ENCODE peak calls at places on chromosomes 16 and 17, in six cellular contexts. Q is mesenchymal stem cell, B is mesendoderm, T is H9, D is IMR-90, Z is trophoblast cell. F is an unnamed sample.

GRCh38 chr17:31525801-31526549 is 134.5 kb downstream of the RAB11FIP4 start:
- DNase-seq in Q (peak; percentile 21), B (peak; percentile 63), T (peak; percentile 70), D (no peak), Z (no peak), F (no peak)

GRCh38 chr17:15946611-15947120 is 1.7 kb downstream of the ADORA2B start:
- DNase-seq in Q (peak; percentile 57), B (no peak), T (no peak), D (no peak), Z (no peak), F (no peak)

GRCh38 chr16:28990375-28991040 is 5.7 kb downstream of the LAT start:
- DNase-seq in Q (no peak), B (no peak), T (no peak), D (no peak), Z (no peak), F (no peak)

GRCh38 chr16:22727285-22728166 is 86.4 kb upstream of the HS3ST2 start:
- DNase-seq in Q (no peak), B (no peak), T (no peak), D (no peak), Z (no peak), F (no peak)

GRCh38 chr17:49913226-49914095 is 55.5 kb upstream of the DLX4 start:
- DNase-seq in Q (peak; percentile 4), B (no peak), T (no peak), D (peak; percentile 55), Z (peak; percentile 84), F (no peak)

GRCh38 chr17:45221081-45221996 is at the start of gene FMNL1:
- DNase-seq in Q (no peak), B (no peak), T (no peak), D (no peak), Z (no peak), F (no peak)

GRCh38 chr17:49434821-49435581 is 20.3 kb upstream of the PHB1 start:
- DNase-seq in Q (peak; percentile 66), B (peak; percentile 83), T (peak; percentile 89), D (peak; percentile 41), Z (no peak), F (peak; percentile 69)

GRCh38 chr17:64081802-64082799 is 47.8 kb downstream of the ERN1 start:
- DNase-seq in Q (peak; percentile 92), B (peak; percentile 76), T (no peak), D (peak; percentile 82), Z (peak; percentile 37), F (no peak)

GRCh38 chr17:12089809-12090384 is 69.2 kb downstream of the MAP2K4 start:
- DNase-seq in Q (peak; percentile 66), B (no peak), T (no peak), D (peak; percentile 83), Z (no peak), F (no peak)

GRCh38 chr16:4193920-4194319 is 48.0 kb downstream of the SRL start:
- DNase-seq in Q (no peak), B (no peak), T (no peak), D (no peak), Z (no peak), F (no peak)

GRCh38 chr16:55543470-55543869 is 23.0 kb upstream of the CAPNS2 start:
- DNase-seq in Q (peak; percentile 48), B (peak; percentile 35), T (no peak), D (peak; percentile 41), Z (no peak), F (no peak)

GRCh38 chr16:67336646-67337045 is 10.0 kb downstream of the LRRC36 start:
- DNase-seq in Q (no peak), B (no peak), T (no peak), D (no peak), Z (no peak), F (no peak)

DNA sequence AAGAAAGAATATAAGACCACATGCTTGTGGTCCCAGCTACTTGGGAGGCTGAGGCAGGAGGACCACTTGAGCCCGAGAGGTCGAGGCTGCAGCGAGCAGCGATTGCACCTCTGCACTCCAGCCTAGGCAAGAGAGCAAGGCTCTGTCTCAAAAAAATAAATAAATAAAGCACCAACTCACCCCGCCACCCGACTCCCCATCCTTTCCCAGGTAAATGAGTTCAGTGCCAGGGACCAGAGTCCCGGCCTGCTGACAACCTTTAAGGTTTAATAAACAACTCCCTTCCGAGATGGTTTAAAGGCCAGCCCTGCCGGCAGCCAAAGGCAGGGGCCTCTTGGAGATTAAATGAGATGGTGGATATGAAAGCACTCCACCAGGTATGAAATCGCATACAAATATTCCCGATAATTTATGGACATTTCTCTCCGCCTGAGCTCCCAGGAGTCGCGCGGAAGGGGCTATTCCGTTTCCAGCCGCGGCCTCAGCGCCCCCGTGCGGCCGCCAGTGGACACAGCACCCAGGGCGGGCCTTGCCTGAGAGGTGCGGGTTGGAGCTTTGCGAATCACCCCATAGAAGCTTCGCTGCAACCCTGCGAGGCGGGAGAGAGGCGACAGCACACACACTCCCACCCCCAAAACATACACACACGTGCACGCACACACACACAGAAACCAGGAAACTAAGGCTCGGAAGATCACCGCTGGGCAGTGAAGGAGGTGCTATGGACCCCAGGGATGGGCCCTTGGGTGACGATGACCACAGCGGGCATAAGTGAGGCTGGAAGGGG is 4.0 kb upstream of the RPL38 start:
- DNase-seq in Q (peak; percentile 56), B (peak; percentile 66), T (peak; percentile 89), D (no peak), Z (no peak), F (peak; percentile 65)
- H2BK120ac ChIP-seq in Q (no peak overlapping the region), B (no peak overlapping the region), T (no peak overlapping the region), D (no peak overlapping the region), Z (no peak overlapping the region), F (no peak overlapping the region)

DNA sequence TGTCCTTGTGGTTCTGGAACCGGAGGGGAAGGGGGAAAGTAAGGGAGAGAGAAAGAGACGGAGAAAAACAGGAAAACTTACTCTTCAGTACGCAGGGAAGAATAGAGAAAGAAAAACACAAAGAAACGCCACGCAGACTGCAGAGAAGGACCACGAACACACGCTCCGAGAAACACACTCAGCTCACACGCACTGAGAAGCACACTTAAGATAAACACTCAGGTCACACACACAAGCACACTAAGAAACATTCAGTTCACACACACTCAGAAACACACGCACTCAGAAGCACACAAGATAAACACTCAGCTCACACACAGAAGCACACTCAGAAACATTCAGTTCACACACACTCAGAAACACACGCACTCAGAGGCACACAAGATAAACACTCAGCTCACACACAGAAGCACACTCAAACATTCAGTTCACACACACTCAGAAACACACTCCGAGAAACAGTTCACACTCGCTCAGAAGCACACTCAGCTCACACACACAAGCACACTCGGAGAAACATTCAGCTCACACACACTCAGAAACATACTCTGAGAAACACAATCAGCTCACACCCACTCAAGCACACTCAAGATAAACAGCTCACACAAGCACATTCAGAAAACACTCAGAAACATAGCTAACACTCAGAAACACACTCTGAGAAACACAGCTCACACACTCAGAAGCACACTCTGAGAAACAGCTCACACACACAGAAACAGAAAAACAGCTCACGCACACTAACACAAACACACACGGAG is 754 bp downstream of the TMEM98 start:
- DNase-seq in Q (peak; percentile 46), B (no peak), T (no peak), D (peak; percentile 26), Z (no peak), F (no peak)
- H2BK5ac ChIP-seq in Q (peak overlapping the region; percentile 71), B (peak overlapping the region; percentile 41), T (no peak overlapping the region), D (peak overlapping the region; percentile 61), Z (peak overlapping the region; percentile 38), F (peak overlapping the region; percentile 35)

GRCh38 chr17:79533116-79533515 is 77.7 kb downstream of the RBFOX3 start:
- DNase-seq in Q (no peak), B (no peak), T (no peak), D (no peak), Z (no peak), F (no peak)

GRCh38 chr17:79530361-79531105 is 80.3 kb downstream of the RBFOX3 start:
- DNase-seq in Q (no peak), B (no peak), T (no peak), D (no peak), Z (no peak), F (no peak)

GRCh38 chr17:79531191-79531590 is 79.7 kb downstream of the RBFOX3 start:
- DNase-seq in Q (no peak), B (no peak), T (no peak), D (no peak), Z (no peak), F (no peak)

GRCh38 chr17:79531696-79532095 is 79.2 kb downstream of the RBFOX3 start:
- DNase-seq in Q (no peak), B (no peak), T (no peak), D (no peak), Z (no peak), F (no peak)

GRCh38 chr17:79532107-79532790 is 78.6 kb downstream of the RBFOX3 start:
- DNase-seq in Q (no peak), B (no peak), T (no peak), D (no peak), Z (no peak), F (no peak)
- H2BK120ac ChIP-seq in Q (no peak overlapping the region), B (no peak overlapping the region), T (no peak overlapping the region), D (no peak overlapping the region), Z (no peak overlapping the region), F (no peak overlapping the region)

DNA sequence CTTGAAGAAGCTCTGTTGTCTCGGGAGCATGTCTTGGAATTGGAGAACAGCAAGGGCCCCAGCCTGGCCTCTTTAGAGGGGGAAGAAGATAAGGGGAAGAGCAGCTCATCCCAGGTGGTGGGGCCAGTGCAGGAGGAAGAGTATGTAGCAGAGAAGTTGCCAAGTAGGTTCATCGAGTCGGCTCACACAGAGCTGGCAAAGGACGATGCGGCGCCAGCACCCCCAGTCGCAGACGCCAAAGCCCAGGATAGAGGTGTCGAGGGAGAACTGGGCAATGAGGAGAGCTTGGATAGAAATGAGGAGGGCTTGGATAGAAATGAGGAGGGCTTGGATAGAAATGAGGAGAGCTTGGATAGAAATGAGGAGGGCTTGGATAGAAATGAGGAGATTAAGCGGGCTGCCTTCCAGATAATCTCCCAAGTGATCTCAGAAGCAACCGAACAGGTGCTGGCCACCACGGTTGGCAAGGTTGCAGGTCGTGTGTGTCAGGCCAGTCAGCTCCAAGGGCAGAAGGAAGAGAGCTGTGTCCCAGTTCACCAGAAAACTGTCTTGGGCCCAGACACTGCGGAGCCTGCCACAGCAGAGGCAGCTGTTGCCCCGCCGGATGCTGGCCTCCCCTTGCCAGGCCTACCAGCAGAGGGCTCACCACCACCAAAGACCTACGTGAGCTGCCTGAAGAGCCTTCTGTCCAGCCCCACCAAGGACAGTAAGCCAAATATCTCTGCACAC is 21.2 kb downstream of the AKAP1 start:
- DNase-seq in Q (no peak), B (peak; percentile 47), T (peak; percentile 80), D (no peak), Z (no peak), F (no peak)
- H2BK5ac ChIP-seq in Q (no peak overlapping the region), B (no peak overlapping the region), T (no peak overlapping the region), D (no peak overlapping the region), Z (no peak overlapping the region), F (no peak overlapping the region)

GRCh38 chr17:4386406-4386805 is 19.9 kb upstream of the UBE2G1 start:
- DNase-seq in Q (no peak), B (no peak), T (no peak), D (no peak), Z (no peak), F (no peak)
- H2BK120ac ChIP-seq in Q (no peak overlapping the region), B (no peak overlapping the region), T (no peak overlapping the region), D (no peak overlapping the region), Z (no peak overlapping the region), F (no peak overlapping the region)

F was measured in neuronal stem cell.